ENCODE peak calls at places on chromosomes 7 and 10, in four cellular contexts. One of them, this sample, is unnamed.
A peak's percentile ranks its signal among the peaks of the same experiment; 100 is the strongest.

GRCh38 chr7:14170872-14171271 is 181.4 kb upstream of the ETV1 start:
- DNase-seq in CD8-positive, alpha-beta memory T cell: no peak
- DNase-seq in right atrium auricular region: no peak
- DNase-seq in ovary: no peak
- DNase-seq in this sample: no peak

GRCh38 chr10:96743988-96744585 is 23.8 kb upstream of the PIK3AP1 start:
- DNase-seq in CD8-positive, alpha-beta memory T cell: no peak
- DNase-seq in right atrium auricular region: no peak
- DNase-seq in ovary: peak; percentile 12
- DNase-seq in this sample: no peak

GRCh38 chr10:120508393-120508792 is 51.4 kb downstream of the PLPP4 start:
- DNase-seq in CD8-positive, alpha-beta memory T cell: no peak
- DNase-seq in right atrium auricular region: no peak
- DNase-seq in ovary: no peak
- DNase-seq in this sample: peak; percentile 11

GRCh38 chr7:101618916-101619315 is 10.2 kb downstream of the MYL10 start:
- DNase-seq in CD8-positive, alpha-beta memory T cell: no peak
- DNase-seq in right atrium auricular region: no peak
- DNase-seq in ovary: no peak
- DNase-seq in this sample: no peak

GRCh38 chr10:69734797-69735468 is 66.8 kb upstream of the COL13A1 start:
- DNase-seq in CD8-positive, alpha-beta memory T cell: no peak
- DNase-seq in right atrium auricular region: no peak
- DNase-seq in ovary: no peak
- DNase-seq in this sample: peak; percentile 57

GRCh38 chr10:123642697-123643096 is 23.5 kb upstream of the GPR26 start:
- DNase-seq in CD8-positive, alpha-beta memory T cell: no peak
- DNase-seq in right atrium auricular region: no peak
- DNase-seq in ovary: no peak
- DNase-seq in this sample: no peak

GRCh38 chr7:112133328-112133727 is 72.9 kb downstream of the DOCK4 start:
- DNase-seq in CD8-positive, alpha-beta memory T cell: no peak
- DNase-seq in right atrium auricular region: no peak
- DNase-seq in ovary: no peak
- DNase-seq in this sample: no peak

GRCh38 chr7:156003220-156004162 is 191.2 kb upstream of the SHH start:
- DNase-seq in CD8-positive, alpha-beta memory T cell: no peak
- DNase-seq in right atrium auricular region: no peak
- DNase-seq in ovary: no peak
- DNase-seq in this sample: no peak

GRCh38 chr7:69419928-69420327 is 178.3 kb upstream of the AUTS2 start:
- DNase-seq in CD8-positive, alpha-beta memory T cell: no peak
- DNase-seq in right atrium auricular region: no peak
- DNase-seq in ovary: no peak
- DNase-seq in this sample: no peak

GRCh38 chr7:47408675-47409074 is 173.2 kb downstream of the TNS3 start:
- DNase-seq in CD8-positive, alpha-beta memory T cell: no peak
- DNase-seq in right atrium auricular region: no peak
- DNase-seq in ovary: peak; percentile 3
- DNase-seq in this sample: no peak

GRCh38 chr7:17132726-17133125 is 165.7 kb upstream of the AHR start:
- DNase-seq in CD8-positive, alpha-beta memory T cell: no peak
- DNase-seq in right atrium auricular region: no peak
- DNase-seq in ovary: no peak
- DNase-seq in this sample: no peak

GRCh38 chr10:71860243-71861029 is 9.4 kb upstream of the PSAP start:
- DNase-seq in CD8-positive, alpha-beta memory T cell: no peak
- DNase-seq in right atrium auricular region: peak; percentile 98
- DNase-seq in ovary: peak; percentile 95
- DNase-seq in this sample: peak; percentile 95

GRCh38 chr7:74305987-74306736 is 17.0 kb downstream of the CLIP2 start:
- DNase-seq in CD8-positive, alpha-beta memory T cell: no peak
- DNase-seq in right atrium auricular region: no peak
- DNase-seq in ovary: peak; percentile 22
- DNase-seq in this sample: no peak

GRCh38 chr7:133112976-133113375 is 31.1 kb upstream of the CHCHD3 start:
- DNase-seq in CD8-positive, alpha-beta memory T cell: no peak
- DNase-seq in right atrium auricular region: no peak
- DNase-seq in ovary: no peak
- DNase-seq in this sample: no peak

GRCh38 chr7:115763347-115763746 is 267.2 kb downstream of the TFEC start:
- DNase-seq in CD8-positive, alpha-beta memory T cell: no peak
- DNase-seq in right atrium auricular region: no peak
- DNase-seq in ovary: no peak
- DNase-seq in this sample: no peak

GRCh38 chr7:77735457-77735856 is 39.2 kb downstream of the RSBN1L start:
- DNase-seq in CD8-positive, alpha-beta memory T cell: no peak
- DNase-seq in right atrium auricular region: no peak
- DNase-seq in ovary: no peak
- DNase-seq in this sample: no peak

GRCh38 chr10:71429929-71430328 is 33.2 kb downstream of the CDH23 start:
- DNase-seq in CD8-positive, alpha-beta memory T cell: no peak
- DNase-seq in right atrium auricular region: no peak
- DNase-seq in ovary: peak; percentile 7
- DNase-seq in this sample: no peak

GRCh38 chr7:70710011-70710480 is 421.9 kb upstream of the GALNT17 start:
- DNase-seq in CD8-positive, alpha-beta memory T cell: no peak
- DNase-seq in right atrium auricular region: no peak
- DNase-seq in ovary: no peak
- DNase-seq in this sample: peak; percentile 78

GRCh38 chr10:78851652-78852051 is 217.1 kb upstream of the ZMIZ1 start:
- DNase-seq in CD8-positive, alpha-beta memory T cell: no peak
- DNase-seq in right atrium auricular region: no peak
- DNase-seq in ovary: no peak
- DNase-seq in this sample: no peak

GRCh38 chr7:136637826-136638225 is 230.6 kb upstream of the CHRM2 start:
- DNase-seq in CD8-positive, alpha-beta memory T cell: no peak
- DNase-seq in right atrium auricular region: no peak
- DNase-seq in ovary: no peak
- DNase-seq in this sample: no peak

GRCh38 chr10:119444866-119445265 is 97.7 kb downstream of the RGS10 start:
- DNase-seq in CD8-positive, alpha-beta memory T cell: no peak
- DNase-seq in right atrium auricular region: no peak
- DNase-seq in ovary: no peak
- DNase-seq in this sample: peak; percentile 59

GRCh38 chr10:91891285-91892001 is 17.8 kb downstream of the FGFBP3 start:
- DNase-seq in CD8-positive, alpha-beta memory T cell: no peak
- DNase-seq in right atrium auricular region: no peak
- DNase-seq in ovary: no peak
- DNase-seq in this sample: no peak

GRCh38 chr7:79952399-79952798 is 182.2 kb upstream of the GNAI1 start:
- DNase-seq in CD8-positive, alpha-beta memory T cell: no peak
- DNase-seq in right atrium auricular region: no peak
- DNase-seq in ovary: no peak
- DNase-seq in this sample: no peak

GRCh38 chr7:32379486-32380115 is 110.6 kb downstream of the LSM5 start:
- DNase-seq in CD8-positive, alpha-beta memory T cell: no peak
- DNase-seq in right atrium auricular region: no peak
- DNase-seq in ovary: no peak
- DNase-seq in this sample: no peak

GRCh38 chr10:46035923-46036849 is 5.8 kb upstream of the NCOA4 start:
- DNase-seq in CD8-positive, alpha-beta memory T cell: no peak
- DNase-seq in right atrium auricular region: no peak
- DNase-seq in ovary: no peak
- DNase-seq in this sample: no peak

GRCh38 chr10:93006435-93007039 is 54.1 kb upstream of the CYP26C1 start:
- DNase-seq in CD8-positive, alpha-beta memory T cell: no peak
- DNase-seq in right atrium auricular region: no peak
- DNase-seq in ovary: no peak
- DNase-seq in this sample: no peak

GRCh38 chr7:140326116-140326928 is 72.0 kb downstream of the SLC37A3 start:
- DNase-seq in CD8-positive, alpha-beta memory T cell: peak; percentile 18
- DNase-seq in right atrium auricular region: peak; percentile 73
- DNase-seq in ovary: peak; percentile 63
- DNase-seq in this sample: peak; percentile 12

GRCh38 chr7:74025146-74025545 is 2.8 kb upstream of the ELN start:
- DNase-seq in CD8-positive, alpha-beta memory T cell: no peak
- DNase-seq in right atrium auricular region: no peak
- DNase-seq in ovary: no peak
- DNase-seq in this sample: no peak

GRCh38 chr10:83522881-83523386 is 616.4 kb upstream of the GHITM start:
- DNase-seq in CD8-positive, alpha-beta memory T cell: no peak
- DNase-seq in right atrium auricular region: peak; percentile 67
- DNase-seq in ovary: no peak
- DNase-seq in this sample: no peak

GRCh38 chr10:47031251-47031952 is 120.2 kb downstream of the PTPN20 start:
- DNase-seq in CD8-positive, alpha-beta memory T cell: no peak
- DNase-seq in right atrium auricular region: peak; percentile 55
- DNase-seq in ovary: peak; percentile 3
- DNase-seq in this sample: no peak

GRCh38 chr7:70849580-70850235 is 282.2 kb upstream of the GALNT17 start:
- DNase-seq in CD8-positive, alpha-beta memory T cell: no peak
- DNase-seq in right atrium auricular region: no peak
- DNase-seq in ovary: no peak
- DNase-seq in this sample: no peak

GRCh38 chr7:2929321-2930201 is 85.5 kb upstream of the GNA12 start:
- DNase-seq in CD8-positive, alpha-beta memory T cell: no peak
- DNase-seq in right atrium auricular region: no peak
- DNase-seq in ovary: no peak
- DNase-seq in this sample: peak; percentile 31

GRCh38 chr7:100019908-100020307 is 4.5 kb downstream of the ZKSCAN1 start:
- DNase-seq in CD8-positive, alpha-beta memory T cell: no peak
- DNase-seq in right atrium auricular region: no peak
- DNase-seq in ovary: no peak
- DNase-seq in this sample: no peak

GRCh38 chr7:91348686-91349085 is 84.5 kb downstream of the FZD1 start:
- DNase-seq in CD8-positive, alpha-beta memory T cell: no peak
- DNase-seq in right atrium auricular region: no peak
- DNase-seq in ovary: no peak
- DNase-seq in this sample: no peak

GRCh38 chr7:90749774-90750173 is 153.7 kb downstream of the CDK14 start:
- DNase-seq in CD8-positive, alpha-beta memory T cell: no peak
- DNase-seq in right atrium auricular region: no peak
- DNase-seq in ovary: no peak
- DNase-seq in this sample: no peak

GRCh38 chr7:84949067-84949466 is 237.8 kb downstream of the SEMA3D start:
- DNase-seq in CD8-positive, alpha-beta memory T cell: no peak
- DNase-seq in right atrium auricular region: no peak
- DNase-seq in ovary: no peak
- DNase-seq in this sample: no peak
- H3K4me3 ChIP-seq in CD8-positive, alpha-beta memory T cell: no peak overlapping the region
- H3K4me3 ChIP-seq in right atrium auricular region: no peak overlapping the region
- H3K4me3 ChIP-seq in ovary: no peak overlapping the region
- H3K4me3 ChIP-seq in this sample: no peak overlapping the region

GRCh38 chr7:157904866-157905215 is 568.0 kb downstream of the DNAJB6 start:
- DNase-seq in CD8-positive, alpha-beta memory T cell: no peak
- DNase-seq in right atrium auricular region: no peak
- DNase-seq in ovary: no peak
- DNase-seq in this sample: no peak

GRCh38 chr7:157905740-157906461 is 569.1 kb downstream of the DNAJB6 start:
- DNase-seq in CD8-positive, alpha-beta memory T cell: no peak
- DNase-seq in right atrium auricular region: no peak
- DNase-seq in ovary: no peak
- DNase-seq in this sample: no peak

GRCh38 chr7:157907998-157908782 is 571.4 kb downstream of the DNAJB6 start:
- DNase-seq in CD8-positive, alpha-beta memory T cell: no peak
- DNase-seq in right atrium auricular region: no peak
- DNase-seq in ovary: no peak
- DNase-seq in this sample: no peak

GRCh38 chr7:157906583-157906982 is 569.8 kb downstream of the DNAJB6 start:
- DNase-seq in CD8-positive, alpha-beta memory T cell: no peak
- DNase-seq in right atrium auricular region: no peak
- DNase-seq in ovary: no peak
- DNase-seq in this sample: no peak

GRCh38 chr7:157907091-157907490 is 570.3 kb downstream of the DNAJB6 start:
- DNase-seq in CD8-positive, alpha-beta memory T cell: no peak
- DNase-seq in right atrium auricular region: no peak
- DNase-seq in ovary: no peak
- DNase-seq in this sample: no peak
- H3K9me3 ChIP-seq in CD8-positive, alpha-beta memory T cell: no peaks in the 10 kb centered on the region
- H3K9me3 ChIP-seq in right atrium auricular region: no peaks in the 10 kb centered on the region
- H3K9me3 ChIP-seq in ovary: no peaks in the 10 kb centered on the region
- H3K9me3 ChIP-seq in this sample: no peaks in the 10 kb centered on the region

GRCh38 chr10:49520122-49520775 is 18.7 kb downstream of the ERCC6 start:
- DNase-seq in CD8-positive, alpha-beta memory T cell: no peak
- DNase-seq in right atrium auricular region: no peak
- DNase-seq in ovary: no peak
- DNase-seq in this sample: no peak

GRCh38 chr10:49516216-49516970 is 22.5 kb downstream of the ERCC6 start:
- DNase-seq in CD8-positive, alpha-beta memory T cell: no peak
- DNase-seq in right atrium auricular region: no peak
- DNase-seq in ovary: no peak
- DNase-seq in this sample: no peak

GRCh38 chr10:49519717-49520116 is 19.2 kb downstream of the ERCC6 start:
- DNase-seq in CD8-positive, alpha-beta memory T cell: no peak
- DNase-seq in right atrium auricular region: no peak
- DNase-seq in ovary: no peak
- DNase-seq in this sample: no peak

GRCh38 chr10:49518982-49519578 is 19.8 kb downstream of the ERCC6 start:
- DNase-seq in CD8-positive, alpha-beta memory T cell: no peak
- DNase-seq in right atrium auricular region: no peak
- DNase-seq in ovary: no peak
- DNase-seq in this sample: peak; percentile 30

GRCh38 chr10:49518566-49518965 is 20.4 kb downstream of the ERCC6 start:
- DNase-seq in CD8-positive, alpha-beta memory T cell: no peak
- DNase-seq in right atrium auricular region: no peak
- DNase-seq in ovary: no peak
- DNase-seq in this sample: no peak
- H3K36me3 ChIP-seq in CD8-positive, alpha-beta memory T cell: peaks cover 13% of the 10 kb centered on the region
- H3K36me3 ChIP-seq in right atrium auricular region: peaks cover 12% of the 10 kb centered on the region
- H3K36me3 ChIP-seq in ovary: no peaks in the 10 kb centered on the region
- H3K36me3 ChIP-seq in this sample: no peaks in the 10 kb centered on the region

DNA sequence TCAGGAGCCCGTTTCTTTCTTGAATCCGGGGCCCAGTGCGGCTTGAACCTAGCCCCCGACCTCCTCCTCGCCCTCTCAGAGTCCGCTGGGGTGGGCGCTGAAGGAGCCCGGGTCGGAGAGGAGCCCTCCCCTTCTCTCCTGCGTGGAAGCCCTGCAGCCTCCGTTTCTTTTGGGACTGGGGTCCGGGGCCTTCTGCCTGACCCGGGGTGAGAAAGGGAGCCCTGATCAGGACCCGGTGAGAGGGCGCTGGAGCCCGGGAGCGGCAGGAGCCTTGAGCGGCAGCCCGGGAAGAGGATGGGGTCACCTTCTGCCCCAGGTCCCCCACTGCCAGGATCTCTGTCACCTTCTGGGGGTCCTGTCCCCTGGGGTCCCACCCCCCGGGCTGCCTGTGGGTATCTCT is 162.3 kb downstream of the ZNF33B start:
- DNase-seq in CD8-positive, alpha-beta memory T cell: no peak
- DNase-seq in right atrium auricular region: no peak
- DNase-seq in ovary: no peak
- DNase-seq in this sample: no peak
- H3K4me3 ChIP-seq in CD8-positive, alpha-beta memory T cell: no peak overlapping the region
- H3K4me3 ChIP-seq in right atrium auricular region: no peak overlapping the region
- H3K4me3 ChIP-seq in ovary: peak overlapping the region; percentile 22
- H3K4me3 ChIP-seq in this sample: peak overlapping the region; percentile 72